ENCODE peak calls at places on chromosomes 1 and 21, in four cellular contexts. M is AG10803, K is tibial nerve, T is astrocyte of the spinal cord. E is an unnamed sample.

GRCh38 chr1:66521736-66522365 is 12.1 kb upstream of the SGIP1 start:
- DNase-seq in M (peak), K (no peak), T (peak), E (no peak)

GRCh38 chr1:54403808-54404261 is 2.4 kb downstream of the SSBP3 start:
- DNase-seq in M (peak), K (no peak), T (peak), E (no peak)

GRCh38 chr1:10045480-10046355 is 13.0 kb downstream of the UBE4B start:
- DNase-seq in K (no peak), T (peak), M (no peak), E (no peak)

GRCh38 chr1:201740609-201741231 is 88.2 kb upstream of the IPO9 start:
- DNase-seq in M (no peak), K (no peak), T (no peak), E (no peak)

GRCh38 chr1:234478152-234478480 is 863 bp downstream of the TARBP1 start:
- DNase-seq in M (no peak), K (no peak), T (peak), E (no peak)

GRCh38 chr1:175163702-175164101 is 28.9 kb downstream of the KIAA0040 start:
- DNase-seq in M (no peak), K (no peak), T (no peak), E (no peak)

GRCh38 chr21:44421901-44422840 is 33.1 kb upstream of the LRRC3 start:
- DNase-seq in T (no peak), K (no peak), M (no peak), E (no peak)

GRCh38 chr1:12432897-12433296 is 185.1 kb downstream of the DHRS3 start:
- DNase-seq in T (no peak), K (no peak), M (no peak), E (no peak)

GRCh38 chr1:107574044-107574443 is 390.9 kb downstream of the VAV3 start:
- DNase-seq in M (no peak), K (no peak), T (no peak), E (no peak)

GRCh38 chr1:97680894-97681293 is 239.9 kb downstream of the DPYD start:
- DNase-seq in M (no peak), T (no peak), K (no peak), E (no peak)

GRCh38 chr1:8122477-8123407 is 96.6 kb upstream of the ERRFI1 start:
- DNase-seq in T (peak), M (no peak), K (no peak), E (no peak)

GRCh38 chr1:171468120-171468790 is 17.1 kb upstream of the PRRC2C start:
- DNase-seq in K (no peak), T (peak), M (peak), E (no peak)

GRCh38 chr21:46004168-46004861 is 22.7 kb downstream of the COL6A1 start:
- DNase-seq in T (no peak), K (no peak), M (no peak), E (peak)

GRCh38 chr1:108027389-108027788 is 62.4 kb upstream of the VAV3 start:
- DNase-seq in M (peak), T (no peak), K (no peak), E (no peak)

GRCh38 chr1:153638261-153638660 is 4.4 kb downstream of the CHTOP start:
- DNase-seq in K (no peak), M (no peak), T (no peak), E (no peak)

GRCh38 chr1:45569962-45570581 is 13.8 kb upstream of the NASP start:
- DNase-seq in M (peak), T (peak), K (peak), E (peak)

GRCh38 chr21:37045139-37045538 is 27.7 kb downstream of the PIGP start:
- DNase-seq in T (no peak), K (no peak), M (no peak), E (no peak)

GRCh38 chr1:10679521-10680220 is 116.8 kb downstream of the CASZ1 start:
- DNase-seq in T (peak), M (peak), K (no peak), E (no peak)

GRCh38 chr1:17574502-17574901 is 35.0 kb downstream of the ARHGEF10L start:
- DNase-seq in K (no peak), T (no peak), M (no peak), E (no peak)
- TF ChIP-seq CTCF in K (no peak), T (peak), M (no peak), E (peak)

GRCh38 chr1:220516014-220516721 is 11.8 kb upstream of the MARK1 start:
- DNase-seq in M (no peak), T (no peak), K (no peak), E (no peak)

GRCh38 chr1:220513834-220514233 is 14.1 kb upstream of the MARK1 start:
- DNase-seq in K (no peak), M (no peak), T (no peak), E (no peak)

GRCh38 chr1:220511183-220511582 is 16.8 kb upstream of the MARK1 start:
- DNase-seq in M (no peak), T (no peak), K (no peak), E (no peak)

GRCh38 chr1:220514256-220514655 is 13.7 kb upstream of the MARK1 start:
- DNase-seq in K (no peak), M (no peak), T (no peak), E (no peak)

DNA sequence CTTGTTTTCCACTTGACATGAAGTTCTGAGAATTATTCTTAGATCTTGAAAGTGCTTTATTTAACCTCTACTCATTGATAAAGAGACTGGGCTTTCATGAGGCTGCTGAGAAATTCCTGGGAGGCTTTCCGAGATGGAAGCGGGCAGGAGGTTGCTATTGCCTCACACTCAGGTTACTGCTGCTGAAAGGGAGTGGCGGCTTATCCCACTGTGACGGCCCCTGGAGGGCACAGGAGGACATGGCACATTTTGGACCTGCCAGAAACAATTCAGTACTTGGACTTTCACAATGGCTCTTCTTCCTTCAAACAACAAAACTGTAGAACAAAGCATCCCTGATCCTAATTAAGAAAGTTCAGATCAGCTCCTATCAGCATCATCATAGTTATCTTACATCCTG is 16.2 kb upstream of the MARK1 start:
- DNase-seq in T (no peak), K (no peak), M (no peak), E (no peak)
- TF ChIP-seq CTCF in T (no peak), K (no peak), M (no peak), E (peak)

GRCh38 chr1:181033799-181034391 is at the start of gene MR1:
- DNase-seq in M (peak), K (peak), T (peak), E (no peak)

GRCh38 chr1:181033128-181033798 is 520 bp upstream of the MR1 start:
- DNase-seq in M (peak), K (peak), T (no peak), E (no peak)

GRCh38 chr1:181023265-181024057 is 791 bp upstream of the STX6 start:
- DNase-seq in M (no peak), T (no peak), K (no peak), E (no peak)

GRCh38 chr1:181028241-181029014 is 5.4 kb upstream of the MR1 start:
- DNase-seq in K (no peak), M (peak), T (peak), E (no peak)
- TF ChIP-seq CTCF in K (no peak), M (no peak), T (no peak), E (no peak)

GRCh38 chr1:2108213-2108876 is 58.1 kb downstream of the PRKCZ start:
- DNase-seq in K (no peak), M (peak), T (peak), E (no peak)
- TF ChIP-seq CTCF in K (no peak), M (peak), T (peak), E (no peak)

GRCh38 chr1:42736571-42737200 is 3.4 kb downstream of the CLDN19 start:
- DNase-seq in K (no peak), T (no peak), M (no peak), E (no peak)

GRCh38 chr1:42735056-42735455 is 5.0 kb downstream of the CLDN19 start:
- DNase-seq in M (no peak), K (no peak), T (no peak), E (no peak)

GRCh38 chr1:42735477-42736105 is 4.4 kb downstream of the CLDN19 start:
- DNase-seq in K (no peak), M (no peak), T (no peak), E (no peak)

GRCh38 chr1:42737257-42737656 is 2.8 kb downstream of the CLDN19 start:
- DNase-seq in M (no peak), T (no peak), K (no peak), E (no peak)

DNA sequence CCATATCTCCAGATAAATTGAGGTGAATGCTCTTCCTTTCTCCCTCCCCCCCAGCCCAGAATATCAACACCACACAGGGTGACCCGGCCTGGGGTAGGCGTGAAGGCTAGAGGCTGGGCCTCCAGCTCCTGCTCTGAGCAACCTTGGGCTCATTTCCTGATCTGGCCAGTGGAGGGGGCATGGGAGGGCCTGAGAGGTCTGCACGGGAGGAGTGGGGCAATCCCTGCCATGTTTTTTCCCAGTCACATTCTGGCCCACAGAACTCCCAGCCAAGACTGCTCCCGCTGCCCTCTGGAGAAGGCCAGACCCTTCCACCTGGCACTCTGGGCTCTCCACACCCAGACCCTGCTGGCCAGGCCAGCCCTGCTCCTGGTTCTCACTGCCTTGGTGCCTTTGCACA is 3.9 kb downstream of the CLDN19 start:
- DNase-seq in K (no peak), T (no peak), M (peak), E (no peak)
- TF ChIP-seq CTCF in K (peak), T (peak), M (peak), E (no peak)

GRCh38 chr1:90809093-90809492 is 92.0 kb upstream of the BARHL2 start:
- DNase-seq in M (no peak), T (no peak), K (no peak), E (no peak)

GRCh38 chr1:90807329-90807728 is 90.2 kb upstream of the BARHL2 start:
- DNase-seq in K (no peak), M (no peak), T (no peak), E (no peak)

GRCh38 chr1:90810681-90811080 is 93.6 kb upstream of the BARHL2 start:
- DNase-seq in M (no peak), T (no peak), K (no peak), E (no peak)

GRCh38 chr1:90810006-90810405 is 92.9 kb upstream of the BARHL2 start:
- DNase-seq in M (no peak), K (no peak), T (no peak), E (no peak)
- TF ChIP-seq CTCF in M (no peak), K (no peak), T (no peak), E (no peak)

GRCh38 chr1:22658385-22659163 is 5.5 kb downstream of the C1QB start:
- DNase-seq in K (no peak), M (no peak), T (no peak), E (no peak)

GRCh38 chr1:22652881-22653316 is at the start of gene C1QB:
- DNase-seq in M (no peak), K (peak), T (no peak), E (peak)

GRCh38 chr1:22653741-22654140 is 705 bp downstream of the C1QB start:
- DNase-seq in K (no peak), M (no peak), T (no peak), E (no peak)

GRCh38 chr1:22652457-22652856 is 579 bp upstream of the C1QB start:
- DNase-seq in M (no peak), K (no peak), T (no peak), E (no peak)

DNA sequence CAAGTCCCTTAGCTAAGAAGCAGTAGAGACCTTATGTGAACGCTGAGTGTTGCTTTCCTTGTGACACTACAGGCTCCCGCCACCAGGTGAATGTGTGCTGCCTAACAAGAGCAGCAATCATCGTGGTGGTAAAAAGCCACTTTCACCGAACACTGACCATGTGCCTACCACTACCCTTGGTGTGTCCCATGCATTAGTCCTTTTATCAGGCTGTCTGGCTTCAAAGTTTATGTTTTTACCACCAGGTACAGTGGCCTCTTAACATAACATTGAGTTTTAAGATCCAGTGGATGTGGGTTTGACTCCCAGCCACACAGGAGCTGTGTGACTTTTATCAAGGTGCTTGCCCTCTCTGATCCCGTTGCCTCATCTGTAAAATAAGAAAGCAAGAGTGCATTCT is 1.7 kb downstream of the C1QB start:
- DNase-seq in T (no peak), M (no peak), K (no peak), E (no peak)
- TF ChIP-seq CTCF in T (no peak), M (no peak), K (no peak), E (no peak)